ENCODE peak calls at places on chromosomes 13 and 19, in four cellular contexts. E is CD4-positive, alpha-beta T cell; S is MM.1S; N is right atrium auricular region. V is an unnamed sample.

GRCh38 chr19:5166262-5166661 is 174.3 kb downstream of the PTPRS start:
- DNase-seq in E (no peak), S (no peak), N (no peak), V (no peak)

GRCh38 chr13:46165485-46166220 is 16.3 kb downstream of the LCP1 start:
- DNase-seq in E (no peak), S (peak; percentile 67), N (no peak), V (no peak)

GRCh38 chr19:558770-559439 is 13.5 kb upstream of the BSG start:
- DNase-seq in E (no peak), S (no peak), N (no peak), V (no peak)

GRCh38 chr13:109704771-109705628 is 81.4 kb downstream of the IRS2 start:
- DNase-seq in E (no peak), S (no peak), N (no peak), V (no peak)

GRCh38 chr19:46404884-46405658 is 8.3 kb downstream of the CCDC8 start:
- DNase-seq in E (no peak), S (no peak), N (no peak), V (no peak)

GRCh38 chr19:4814625-4815425 is 16.7 kb downstream of the TICAM1 start:
- DNase-seq in E (no peak), S (no peak), N (no peak), V (no peak)

GRCh38 chr13:92807343-92807742 is 419.3 kb upstream of the GPC6 start:
- DNase-seq in E (no peak), S (no peak), N (no peak), V (no peak)

GRCh38 chr19:19342086-19343015 is 21.7 kb downstream of the MAU2 start:
- DNase-seq in E (no peak), S (peak; percentile 66), N (no peak), V (no peak)

GRCh38 chr19:2603320-2603719 is 99.2 kb downstream of the GNG7 start:
- DNase-seq in E (no peak), S (no peak), N (peak; percentile 79), V (no peak)

GRCh38 chr13:51041126-51041525 is 69.9 kb downstream of the C13orf42 start:
- DNase-seq in E (no peak), S (no peak), N (no peak), V (no peak)

GRCh38 chr13:25190256-25190655 is 18.2 kb upstream of the AMER2 start:
- DNase-seq in E (no peak), S (no peak), N (no peak), V (no peak)

GRCh38 chr13:112605531-112605990 is 17.6 kb upstream of the TUBGCP3 start:
- DNase-seq in E (no peak), S (no peak), N (no peak), V (no peak)

GRCh38 chr19:44021221-44021620 is 4.0 kb upstream of the ZNF222 start:
- DNase-seq in E (no peak), S (no peak), N (no peak), V (no peak)

GRCh38 chr13:27789495-27790303 is 2.6 kb upstream of the GSX1 start:
- DNase-seq in E (no peak), S (no peak), N (no peak), V (no peak)

GRCh38 chr13:71866173-71867091 is 572 bp downstream of the DACH1 start:
- DNase-seq in E (no peak), S (peak; percentile 32), N (no peak), V (no peak)

GRCh38 chr19:40803857-40804782 is 5.1 kb downstream of the EGLN2 start:
- DNase-seq in E (peak; percentile 57), S (peak; percentile 24), N (no peak), V (no peak)

GRCh38 chr13:29562762-29563161 is 32.7 kb downstream of the SLC7A1 start:
- DNase-seq in E (no peak), S (no peak), N (no peak), V (no peak)

GRCh38 chr13:57673197-57673596 is 41.7 kb downstream of the PCDH17 start:
- DNase-seq in E (no peak), S (no peak), N (no peak), V (no peak)

GRCh38 chr13:40789275-40790231 is at the start of gene SLC25A15:
- DNase-seq in E (peak; percentile 64), S (peak; percentile 75), N (peak; percentile 69), V (peak; percentile 25)

GRCh38 chr13:106847049-106847448 is 279.1 kb upstream of the ARGLU1 start:
- DNase-seq in E (no peak), S (no peak), N (no peak), V (no peak)

GRCh38 chr13:99577934-99578917 is 77.0 kb downstream of the TM9SF2 start:
- DNase-seq in E (no peak), S (peak; percentile 54), N (no peak), V (no peak)

GRCh38 chr13:112907286-112907685 is 61.7 kb upstream of the MCF2L start:
- DNase-seq in E (no peak), S (no peak), N (no peak), V (no peak)

GRCh38 chr19:7307590-7308218 is 13.5 kb upstream of the INSR start:
- DNase-seq in E (no peak), S (no peak), N (no peak), V (no peak)

GRCh38 chr13:105165449-105166125 is 1369.9 kb downstream of the EFNB2 start:
- DNase-seq in E (no peak), S (peak; percentile 85), N (no peak), V (no peak)

GRCh38 chr13:105167385-105167784 is 1368.1 kb downstream of the EFNB2 start:
- DNase-seq in E (no peak), S (no peak), N (no peak), V (no peak)

GRCh38 chr13:105170438-105170837 is 1365.0 kb downstream of the EFNB2 start:
- DNase-seq in E (no peak), S (no peak), N (no peak), V (no peak)

GRCh38 chr13:105168295-105168694 is 1367.2 kb downstream of the EFNB2 start:
- DNase-seq in E (no peak), S (no peak), N (no peak), V (no peak)
- H3K27ac ChIP-seq in E (no peak overlapping the region), S (no peak overlapping the region), N (no peak overlapping the region), V (no peak overlapping the region)

GRCh38 chr19:33098023-33098652 is 17.2 kb downstream of the GPATCH1 start:
- DNase-seq in E (no peak), S (no peak), N (no peak), V (no peak)
- H3K27ac ChIP-seq in E (no peak overlapping the region), S (no peak overlapping the region), N (no peak overlapping the region), V (no peak overlapping the region)

GRCh38 chr13:72960541-72960940 is 98.3 kb upstream of the KLF5 start:
- DNase-seq in E (no peak), S (no peak), N (no peak), V (no peak)
- H3K27ac ChIP-seq in E (no peak overlapping the region), S (no peak overlapping the region), N (no peak overlapping the region), V (no peak overlapping the region)

GRCh38 chr13:21676611-21677021 is 5.7 kb downstream of the FGF9 start:
- DNase-seq in E (no peak), S (no peak), N (no peak), V (no peak)
- H3K27ac ChIP-seq in E (no peak overlapping the region), S (no peak overlapping the region), N (peak overlapping the region; percentile 84), V (no peak overlapping the region)

DNA sequence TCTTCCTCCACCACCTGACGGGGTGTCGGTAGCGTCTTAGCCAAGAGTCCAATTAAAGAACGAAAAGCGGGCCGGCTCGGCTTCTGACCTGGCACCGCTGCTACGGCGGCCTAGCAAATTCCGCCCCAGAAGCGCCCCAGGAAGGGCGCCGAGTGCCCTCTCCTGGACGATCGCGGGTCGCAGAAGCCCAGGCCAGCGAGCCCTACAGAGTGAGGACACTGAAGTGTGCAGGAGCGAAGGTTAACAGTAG is 1.1 kb upstream of the KMT2B start:
- DNase-seq in E (no peak), S (peak; percentile 79), N (peak; percentile 66), V (peak; percentile 76)
- H3K27ac ChIP-seq in E (peak overlapping the region; percentile 73), S (peak overlapping the region; percentile 15), N (peak overlapping the region; percentile 93), V (peak overlapping the region; percentile 88)

GRCh38 chr13:48945626-48946025 is 30.1 kb upstream of the FNDC3A start:
- DNase-seq in E (no peak), S (no peak), N (no peak), V (no peak)
- H3K27ac ChIP-seq in E (no peak overlapping the region), S (no peak overlapping the region), N (no peak overlapping the region), V (no peak overlapping the region)

DNA sequence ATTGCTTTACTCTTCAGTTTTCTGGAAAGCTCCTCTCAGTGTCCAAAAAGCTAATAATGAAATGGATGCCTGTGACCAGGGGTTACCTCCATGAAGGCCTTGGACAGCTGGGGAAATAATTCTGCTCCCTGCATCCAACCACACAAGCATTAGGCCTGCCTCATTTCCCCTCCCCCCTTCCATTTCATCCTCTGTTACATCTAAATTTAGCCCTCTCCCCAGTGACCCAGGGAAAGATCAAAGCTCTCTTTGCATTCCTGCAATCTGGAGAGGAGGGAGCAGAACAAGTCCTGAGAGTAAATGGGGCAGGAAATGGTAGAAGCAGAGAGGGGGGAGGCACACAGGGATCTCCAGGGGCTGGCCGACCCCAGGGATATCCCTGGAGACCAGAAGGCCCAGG is 452.7 kb downstream of the TSHZ3 start:
- DNase-seq in E (no peak), S (no peak), N (no peak), V (no peak)
- H3K27ac ChIP-seq in E (no peak overlapping the region), S (no peak overlapping the region), N (no peak overlapping the region), V (no peak overlapping the region)